ENCODE peak calls at places on chromosome 18, in nine cellular contexts. C is RCC 7860; T is activated CD8-positive, alpha-beta memory T cell treated with anti-CD3 and anti-CD28 coated beads for 48 hours; P is iPS DF 19.7; Z is HCEC 1CT; J is activated naive CD4-positive, alpha-beta T cell; L is GDM1; M is heart left ventricle; H is hippocampal formation. V is an unnamed sample.

GRCh38 chr18:3051718-3052410 is 38.9 kb upstream of the LPIN2 start:
- DNase-seq in C (no peak), T (no peak), P (no peak), Z (no peak), J (no peak), L (no peak), M (no peak), H (no peak), V (peak; percentile 23)

GRCh38 chr18:13183359-13183758 is 35.2 kb upstream of the LDLRAD4 start:
- DNase-seq in C (no peak), T (no peak), P (no peak), Z (no peak), J (no peak), L (no peak), M (no peak), H (no peak), V (no peak)

GRCh38 chr18:46414863-46415262 is 242.2 kb downstream of the LOXHD1 start:
- DNase-seq in C (no peak), T (no peak), P (no peak), Z (no peak), J (no peak), L (no peak), M (no peak), H (no peak), V (no peak)

GRCh38 chr18:79868811-79869541 is 71.2 kb downstream of the KCNG2 start:
- DNase-seq in C (no peak), T (no peak), P (no peak), Z (no peak), J (no peak), L (no peak), M (no peak), H (no peak), V (no peak)

GRCh38 chr18:3816601-3817363 is 366.8 kb downstream of the TGIF1 start:
- DNase-seq in C (peak; percentile 96), T (no peak), P (no peak), Z (peak; percentile 98), J (no peak), L (no peak), M (no peak), H (no peak), V (peak; percentile 37)

GRCh38 chr18:21914739-21915319 is 174.2 kb downstream of the MIB1 start:
- DNase-seq in C (peak; percentile 25), T (no peak), P (no peak), Z (peak; percentile 56), J (no peak), L (no peak), M (peak; percentile 18), H (peak; percentile 0), V (peak; percentile 74)

GRCh38 chr18:43534511-43534910 is 257.2 kb upstream of the SYT4 start:
- DNase-seq in C (no peak), T (no peak), P (no peak), Z (no peak), J (no peak), L (no peak), M (no peak), H (no peak), V (no peak)

GRCh38 chr18:36769172-36769571 is 59.6 kb downstream of the TPGS2 start:
- DNase-seq in C (no peak), T (no peak), P (no peak), Z (peak; percentile 33), J (no peak), L (no peak), M (no peak), H (no peak), V (no peak)

GRCh38 chr18:79775441-79776221 is 22.1 kb upstream of the KCNG2 start:
- DNase-seq in C (no peak), T (no peak), P (no peak), Z (no peak), J (no peak), L (no peak), M (no peak), H (no peak), V (no peak)

GRCh38 chr18:48840491-48840877 is 110.3 kb downstream of the SMAD7 start:
- DNase-seq in C (no peak), T (no peak), P (no peak), Z (no peak), J (no peak), L (no peak), M (no peak), H (peak; percentile 85), V (no peak)

GRCh38 chr18:13813271-13813849 is 10.6 kb upstream of the MC5R start:
- DNase-seq in C (peak; percentile 35), T (no peak), P (no peak), Z (peak; percentile 12), J (peak; percentile 22), L (no peak), M (peak; percentile 26), H (peak; percentile 34), V (peak; percentile 60)

GRCh38 chr18:23103449-23103848 is 31.8 kb upstream of the CABLES1 start:
- DNase-seq in C (no peak), T (no peak), P (no peak), Z (no peak), J (no peak), L (no peak), M (no peak), H (no peak), V (no peak)

GRCh38 chr18:35019929-35020328 is 21.3 kb upstream of the MAPRE2 start:
- DNase-seq in C (no peak), T (no peak), P (no peak), Z (no peak), J (no peak), L (no peak), M (no peak), H (no peak), V (no peak)

GRCh38 chr18:61651880-61652268 is 240.9 kb downstream of the RNF152 start:
- DNase-seq in C (no peak), T (no peak), P (no peak), Z (no peak), J (no peak), L (no peak), M (no peak), H (no peak), V (no peak)

GRCh38 chr18:68803371-68803770 is 5.5 kb downstream of the CCDC102B start:
- DNase-seq in C (no peak), T (no peak), P (no peak), Z (peak; percentile 97), J (no peak), L (no peak), M (peak; percentile 78), H (no peak), V (peak; percentile 80)

GRCh38 chr18:69490813-69491212 is 90.1 kb downstream of the DOK6 start:
- DNase-seq in C (no peak), T (no peak), P (no peak), Z (peak; percentile 16), J (no peak), L (no peak), M (no peak), H (no peak), V (peak; percentile 92)

GRCh38 chr18:50644807-50645206 is 84.9 kb downstream of the MAPK4 start:
- DNase-seq in C (no peak), T (no peak), P (peak; percentile 61), Z (peak; percentile 7), J (no peak), L (no peak), M (no peak), H (no peak), V (no peak)

GRCh38 chr18:51862311-51862710 is 477.7 kb upstream of the DCC start:
- DNase-seq in C (no peak), T (no peak), P (no peak), Z (no peak), J (no peak), L (no peak), M (no peak), H (no peak), V (no peak)

GRCh38 chr18:26741041-26741440 is 124.5 kb downstream of the AQP4 start:
- DNase-seq in C (no peak), T (no peak), P (no peak), Z (no peak), J (no peak), L (no peak), M (no peak), H (no peak), V (peak; percentile 13)